ENCODE peak calls at places on chromosomes 13 and 19, in five cellular contexts. P, S, U, Q and Y are unnamed samples.

GRCh38 chr19:40411125-40411842 is 1.9 kb downstream of the PRX start:
- DNase-seq in P (no peak), S (no peak), U (no peak), Q (no peak), Y (no peak)

GRCh38 chr19:50327013-50327412 is 2.2 kb downstream of the KCNC3 start:
- DNase-seq in P (no peak), S (no peak), U (no peak), Q (no peak), Y (no peak)

GRCh38 chr19:45187421-45188100 is 9.0 kb downstream of the BLOC1S3 start:
- DNase-seq in P (peak), S (no peak), U (no peak), Q (no peak), Y (peak)

GRCh38 chr13:32041429-32041828 is 9.9 kb downstream of the FRY start:
- DNase-seq in P (no peak), S (no peak), U (no peak), Q (no peak), Y (no peak)

GRCh38 chr19:10289167-10289835 is 451 bp upstream of the ICAM5 start:
- DNase-seq in P (peak), S (peak), U (no peak), Q (no peak), Y (no peak)

GRCh38 chr19:6733338-6734095 is 3.9 kb downstream of the GPR108 start:
- DNase-seq in P (no peak), S (no peak), U (no peak), Q (no peak), Y (no peak)

GRCh38 chr13:26475176-26476110 is 82.0 kb upstream of the WASF3 start:
- DNase-seq in P (no peak), S (no peak), U (no peak), Q (no peak), Y (no peak)

GRCh38 chr13:82698941-82699340 is 1183.3 kb downstream of the SLITRK1 start:
- DNase-seq in P (no peak), S (no peak), U (no peak), Q (no peak), Y (no peak)

GRCh38 chr19:9406798-9407352 is 28.5 kb downstream of the ZNF266 start:
- DNase-seq in P (no peak), S (peak), U (peak), Q (peak), Y (peak)

GRCh38 chr13:37225414-37226047 is 120.1 kb upstream of the CSNK1A1L start:
- DNase-seq in P (no peak), S (no peak), U (no peak), Q (no peak), Y (no peak)

GRCh38 chr13:110140099-110140498 is 166.9 kb downstream of the COL4A1 start:
- DNase-seq in P (no peak), S (no peak), U (no peak), Q (no peak), Y (no peak)

GRCh38 chr13:70905035-70905434 is 796.8 kb upstream of the KLHL1 start:
- DNase-seq in P (no peak), S (no peak), U (no peak), Q (no peak), Y (no peak)

GRCh38 chr13:40562975-40563349 is 103.5 kb downstream of the FOXO1 start:
- DNase-seq in P (no peak), S (no peak), U (no peak), Q (no peak), Y (no peak)

GRCh38 chr19:41541990-41542584 is 33.9 kb upstream of the CEACAM21 start:
- DNase-seq in P (peak), S (peak), U (no peak), Q (no peak), Y (peak)

GRCh38 chr19:3367572-3368440 is 1.4 kb downstream of the NFIC start:
- DNase-seq in P (no peak), S (no peak), U (no peak), Q (no peak), Y (no peak)

GRCh38 chr19:3368441-3368795 is 2.0 kb downstream of the NFIC start:
- DNase-seq in P (no peak), S (no peak), U (no peak), Q (no peak), Y (no peak)

GRCh38 chr19:3370214-3370720 is 3.9 kb downstream of the NFIC start:
- DNase-seq in P (no peak), S (no peak), U (no peak), Q (no peak), Y (no peak)

GRCh38 chr19:3369337-3370213 is 3.2 kb downstream of the NFIC start:
- DNase-seq in P (no peak), S (no peak), U (no peak), Q (no peak), Y (no peak)

DNA sequence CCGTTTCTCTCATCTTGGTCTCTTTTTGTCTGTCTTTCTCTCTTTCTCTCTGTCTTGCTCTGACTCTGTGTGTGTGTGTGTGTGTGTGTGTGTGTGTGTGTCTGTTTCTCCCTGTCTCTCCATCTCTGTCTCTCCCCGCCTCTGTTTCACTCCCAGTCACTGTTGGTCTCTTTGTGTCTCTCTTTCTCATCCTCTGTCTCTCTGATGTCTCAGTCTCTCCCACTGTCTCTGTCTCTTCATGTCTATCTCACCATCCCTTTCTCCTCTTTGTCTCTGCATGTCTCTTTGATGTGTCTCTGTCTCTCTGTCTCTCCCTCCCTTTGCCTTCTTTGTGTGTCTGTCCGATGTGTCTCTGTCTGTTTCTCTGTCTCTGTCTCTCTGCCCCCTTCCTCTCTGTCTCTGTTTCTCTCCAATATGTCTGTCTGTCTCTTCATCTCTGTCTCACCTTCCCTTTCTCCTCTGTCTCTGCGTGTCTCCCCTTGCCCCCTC is 2.5 kb downstream of the NFIC start:
- DNase-seq in P (no peak), S (no peak), U (no peak), Q (no peak), Y (no peak)
- H3K27ac ChIP-seq in P (no peak), S (no peak), U (peak), Q (peak), Y (peak)

GRCh38 chr19:35293733-35294309 is 1.9 kb downstream of the MAG start:
- DNase-seq in P (no peak), S (no peak), U (no peak), Q (no peak), Y (no peak)
- H3K27ac ChIP-seq in P (no peak), S (no peak), U (no peak), Q (peak), Y (no peak)

GRCh38 chr19:4971816-4972495 is 3.0 kb downstream of the KDM4B start:
- DNase-seq in P (no peak), S (no peak), U (no peak), Q (no peak), Y (no peak)
- H3K27ac ChIP-seq in P (peak), S (no peak), U (no peak), Q (no peak), Y (no peak)

DNA sequence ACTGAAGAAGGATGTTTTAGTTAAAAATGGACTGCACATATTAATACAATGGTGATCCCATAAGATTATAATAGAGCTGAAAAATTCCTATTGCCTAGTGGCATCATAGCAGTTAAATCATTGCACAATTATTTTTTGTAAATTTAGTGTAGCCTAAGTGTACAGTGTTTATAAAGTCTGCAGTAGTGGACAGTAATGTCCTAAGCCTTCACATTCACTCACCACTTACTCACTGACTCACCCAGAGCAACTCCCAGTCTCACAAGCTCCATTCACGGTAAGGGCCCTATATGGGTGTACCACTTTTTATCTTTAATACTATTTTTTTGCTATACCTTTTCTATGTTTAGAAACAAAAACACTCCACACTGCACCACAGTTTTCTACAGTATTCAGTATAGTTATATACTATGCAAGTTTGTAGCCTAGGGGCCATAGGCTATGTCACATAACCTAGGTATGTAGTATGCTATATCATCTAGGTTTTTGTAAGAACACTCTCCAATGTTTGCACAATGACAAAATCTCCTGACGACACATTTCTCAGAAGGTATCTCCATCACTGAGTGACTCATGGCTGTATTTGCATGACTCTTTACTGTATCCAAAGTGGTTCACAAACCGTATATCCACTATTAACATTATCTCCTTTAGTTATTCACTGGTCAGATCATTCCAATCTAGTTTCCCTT is 536.0 kb downstream of the KLF12 start:
- DNase-seq in P (no peak), S (no peak), U (peak), Q (no peak), Y (no peak)
- H3K27ac ChIP-seq in P (no peak), S (no peak), U (no peak), Q (no peak), Y (no peak)

DNA sequence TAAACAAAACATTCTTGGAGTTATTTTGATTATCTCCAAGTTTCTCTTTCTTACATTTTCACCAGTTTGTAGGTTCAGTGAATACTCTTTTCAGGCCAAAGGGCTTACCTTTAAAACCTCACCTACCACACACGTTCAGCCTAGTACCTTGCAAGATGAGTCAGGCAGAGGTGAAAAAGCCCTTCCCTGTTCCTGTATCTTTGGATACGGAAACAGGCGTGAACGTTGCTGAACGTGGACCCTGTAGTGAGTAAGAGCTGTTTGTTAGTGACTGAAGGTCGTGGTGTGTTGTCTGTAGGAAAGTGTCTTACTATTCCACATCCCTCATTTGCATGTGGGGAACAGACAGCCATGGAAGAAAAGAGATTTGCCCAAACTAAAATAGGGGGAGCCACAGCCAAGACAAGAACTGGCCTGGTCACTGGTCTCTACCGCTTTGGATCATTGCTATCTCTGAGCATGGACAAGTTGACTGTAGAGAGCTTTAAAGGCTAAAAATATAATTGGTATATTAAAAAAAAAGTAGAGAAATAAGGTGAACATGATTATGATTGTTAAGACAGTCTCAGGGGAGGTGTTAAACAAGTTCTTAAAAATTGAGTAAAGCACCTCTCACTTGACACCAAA is 3.5 kb downstream of the CEBPG start:
- DNase-seq in P (no peak), S (no peak), U (no peak), Q (no peak), Y (peak)
- H3K27ac ChIP-seq in P (no peak), S (no peak), U (no peak), Q (no peak), Y (peak)

DNA sequence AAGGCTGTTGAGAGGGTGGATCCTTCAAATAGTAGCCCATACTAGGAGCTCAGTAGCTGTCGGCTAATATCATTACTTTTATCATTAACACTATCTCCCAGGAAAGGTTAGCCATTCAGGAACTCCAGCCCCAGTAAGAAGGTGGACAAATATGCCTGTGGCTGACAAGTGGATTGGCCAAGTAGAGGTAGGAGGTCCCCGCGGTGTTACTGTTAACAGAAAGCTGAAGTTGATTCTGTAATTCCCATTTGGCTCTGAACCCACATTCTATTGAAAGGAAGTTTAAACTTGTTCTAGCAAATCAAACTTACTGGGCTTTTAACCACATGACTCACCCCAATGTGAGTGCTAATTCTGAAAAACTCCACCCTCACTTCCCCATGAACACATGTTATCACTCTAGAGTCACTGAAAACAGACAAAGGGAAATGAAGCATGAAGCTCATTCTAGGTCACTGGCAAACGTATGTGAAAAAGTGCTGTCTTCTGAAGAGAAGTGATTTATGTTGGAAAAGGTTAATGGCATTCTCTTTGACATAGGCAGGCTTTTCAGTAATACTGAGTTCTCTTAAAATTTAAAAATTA is 273.5 kb downstream of the FGF14 start:
- DNase-seq in P (no peak), S (no peak), U (no peak), Q (no peak), Y (no peak)
- H3K27ac ChIP-seq in P (no peak), S (no peak), U (no peak), Q (no peak), Y (no peak)